ENCODE peak calls at places on chromosomes 5 and 9, in eight cellular contexts. Y is colonic mucosa, U is AG09319, E is sigmoid colon, N is adrenal gland, G is cardiac fibroblast, T is heart left ventricle, F is astrocyte of the spinal cord. L is an unnamed sample.

GRCh38 chr9:125743687-125744428 is 3.3 kb upstream of the PBX3 start:
- DNase-seq in N (no peak), U (no peak), E (no peak), T (no peak), F (no peak), Y (no peak), G (no peak), L (no peak)

GRCh38 chr9:28539432-28539831 is 966.2 kb upstream of the C9orf72 start:
- DNase-seq in E (no peak), N (no peak), U (no peak), F (no peak), Y (no peak), G (no peak), T (no peak), L (no peak)

GRCh38 chr5:77145666-77146065 is 58.6 kb upstream of the ZBED3 start:
- DNase-seq in G (peak), Y (no peak), E (no peak), N (no peak), F (peak), T (no peak), U (no peak), L (no peak)

GRCh38 chr9:123832858-123833257 is 97.1 kb downstream of the DENND1A start:
- DNase-seq in F (no peak), Y (no peak), G (no peak), E (no peak), T (no peak), N (no peak), U (no peak), L (no peak)

GRCh38 chr5:138668981-138669380 is 84.2 kb upstream of the CTNNA1 start:
- DNase-seq in F (peak), N (no peak), U (no peak), G (no peak), Y (no peak), E (no peak), T (no peak), L (no peak)

GRCh38 chr9:117414906-117415583 is at the start of gene ASTN2:
- DNase-seq in Y (no peak), T (no peak), G (peak), F (no peak), U (no peak), N (no peak), E (no peak), L (peak)

GRCh38 chr5:72238712-72239445 is 81.2 kb downstream of the MRPS27 start:
- DNase-seq in U (no peak), E (no peak), F (no peak), G (no peak), T (no peak), N (no peak), Y (no peak), L (no peak)

GRCh38 chr9:36962721-36963120 is 71.3 kb downstream of the PAX5 start:
- DNase-seq in T (no peak), N (no peak), G (no peak), F (no peak), E (no peak), U (no peak), Y (no peak), L (no peak)

GRCh38 chr5:73120222-73121108 is at the start of gene TMEM171:
- DNase-seq in T (no peak), N (no peak), G (peak), U (peak), Y (peak), E (no peak), F (peak), L (peak)

GRCh38 chr5:140148508-140148907 is 22.8 kb downstream of the IGIP start:
- DNase-seq in G (no peak), F (no peak), U (no peak), Y (no peak), T (no peak), N (no peak), E (no peak), L (peak)

GRCh38 chr5:51347704-51348103 is 35.5 kb upstream of the ISL1 start:
- DNase-seq in F (no peak), N (no peak), E (no peak), U (no peak), Y (no peak), G (no peak), T (no peak), L (no peak)

GRCh38 chr5:142922223-142922952 is 152.2 kb downstream of the ARHGAP26 start:
- DNase-seq in N (no peak), Y (no peak), G (peak), U (peak), E (no peak), T (no peak), F (peak), L (no peak)

GRCh38 chr9:107183176-107183575 is 99.9 kb upstream of the RAD23B start:
- DNase-seq in N (no peak), G (no peak), T (no peak), E (no peak), U (no peak), F (no peak), Y (no peak), L (no peak)

GRCh38 chr9:137268538-137269201 is 8.9 kb upstream of the TOR4A start:
- DNase-seq in F (no peak), N (no peak), Y (no peak), T (peak), U (no peak), G (no peak), E (no peak), L (no peak)

GRCh38 chr5:1517838-1518237 is 5.9 kb downstream of the LPCAT1 start:
- DNase-seq in E (peak), F (no peak), T (peak), U (no peak), N (no peak), Y (peak), G (no peak), L (no peak)

GRCh38 chr5:145936401-145937131 is at the start of gene SH3RF2:
- DNase-seq in F (peak), Y (peak), U (no peak), E (peak), T (peak), N (peak), G (peak), L (peak)

GRCh38 chr5:68460147-68460760 is 244.7 kb downstream of the PIK3R1 start:
- DNase-seq in E (no peak), G (peak), T (peak), U (no peak), Y (peak), N (peak), F (peak), L (peak)

GRCh38 chr5:154962494-154962893 is 21.6 kb downstream of the MRPL22 start:
- DNase-seq in Y (no peak), E (no peak), U (no peak), F (peak), N (no peak), G (no peak), T (no peak), L (no peak)

GRCh38 chr9:125766468-125767221 is 19.5 kb downstream of the PBX3 start:
- DNase-seq in Y (no peak), U (no peak), G (no peak), N (no peak), E (no peak), T (no peak), F (no peak), L (no peak)

GRCh38 chr9:84343111-84343521 is 2.6 kb upstream of the SLC28A3 start:
- DNase-seq in T (no peak), G (peak), E (no peak), N (no peak), Y (no peak), U (no peak), F (peak), L (no peak)

GRCh38 chr5:74578356-74579044 is 62.0 kb downstream of the ENC1 start:
- DNase-seq in G (no peak), F (no peak), T (no peak), N (no peak), U (no peak), E (no peak), Y (no peak), L (no peak)

GRCh38 chr9:101235105-101235866 is 149.5 kb downstream of the BAAT start:
- DNase-seq in Y (no peak), G (peak), T (no peak), E (no peak), U (no peak), F (peak), N (no peak), L (no peak)

GRCh38 chr5:1467341-1468246 is 22.4 kb upstream of the SLC6A3 start:
- DNase-seq in G (no peak), T (no peak), F (no peak), U (no peak), E (peak), Y (no peak), N (no peak), L (no peak)

GRCh38 chr9:109968702-109969450 is 188.9 kb downstream of the PALM2AKAP2 start:
- DNase-seq in U (no peak), G (peak), E (no peak), F (peak), N (no peak), Y (no peak), T (peak), L (peak)

GRCh38 chr5:173882632-173883031 is 5.5 kb upstream of the CPEB4 start:
- DNase-seq in G (no peak), U (no peak), E (no peak), N (no peak), F (no peak), T (no peak), Y (no peak), L (no peak)

GRCh38 chr5:170907758-170908157 is 45.9 kb downstream of the RANBP17 start:
- DNase-seq in N (no peak), U (no peak), Y (no peak), F (peak), G (peak), T (no peak), E (no peak), L (no peak)

GRCh38 chr9:23123048-23123632 is 676.5 kb downstream of the DMRTA1 start:
- DNase-seq in E (no peak), N (no peak), T (no peak), U (no peak), G (no peak), Y (no peak), F (peak), L (peak)

GRCh38 chr5:111135946-111136345 is 43.8 kb downstream of the WDR36 start:
- DNase-seq in N (peak), F (peak), Y (no peak), U (no peak), G (peak), T (no peak), E (no peak), L (no peak)

GRCh38 chr9:69141851-69142250 is 32.2 kb upstream of the TJP2 start:
- DNase-seq in F (no peak), N (no peak), T (peak), Y (no peak), E (no peak), U (no peak), G (no peak), L (no peak)

GRCh38 chr5:16464664-16465543 is 696 bp downstream of the ZNF622 start:
- DNase-seq in N (no peak), U (no peak), G (no peak), E (no peak), Y (no peak), T (no peak), F (peak), L (no peak)

GRCh38 chr9:87786423-87786822 is 60.5 kb downstream of the CTSL start:
- DNase-seq in F (no peak), Y (no peak), E (no peak), N (no peak), G (no peak), T (no peak), U (no peak), L (no peak)

GRCh38 chr9:242461-243080 is 27.9 kb downstream of the DOCK8 start:
- DNase-seq in Y (no peak), F (no peak), T (no peak), E (no peak), G (no peak), N (no peak), U (no peak), L (no peak)

GRCh38 chr5:123718238-123718637 is 206.3 kb downstream of the CSNK1G3 start:
- DNase-seq in N (no peak), U (no peak), T (no peak), G (no peak), F (no peak), E (no peak), Y (no peak), L (no peak)

GRCh38 chr9:76603448-76603895 is 144.5 kb downstream of the GCNT1 start:
- DNase-seq in N (no peak), E (no peak), F (no peak), T (no peak), U (no peak), G (peak), Y (no peak), L (no peak)

GRCh38 chr9:128901822-128902221 is 19.0 kb upstream of the PHYHD1 start:
- DNase-seq in F (no peak), N (no peak), T (no peak), U (no peak), Y (no peak), E (no peak), G (no peak), L (no peak)

GRCh38 chr5:1186351-1187233 is 14.8 kb upstream of the SLC6A19 start:
- DNase-seq in U (no peak), Y (peak), E (no peak), F (no peak), T (no peak), N (no peak), G (no peak), L (no peak)

GRCh38 chr5:83474170-83474796 is 2.7 kb downstream of the VCAN start:
- DNase-seq in G (peak), T (peak), N (peak), E (peak), U (peak), F (peak), Y (peak), L (peak)

GRCh38 chr5:59637878-59638580 is 255.5 kb downstream of the PDE4D start:
- DNase-seq in N (no peak), F (no peak), Y (no peak), T (no peak), E (no peak), U (no peak), G (no peak), L (no peak)

GRCh38 chr9:138038244-138038671 is 160.7 kb downstream of the CACNA1B start:
- DNase-seq in N (no peak), Y (peak), G (no peak), U (no peak), F (no peak), T (peak), E (peak), L (no peak)

GRCh38 chr9:106783121-106783520 is 79.8 kb upstream of the ZNF462 start:
- DNase-seq in E (no peak), U (no peak), Y (no peak), T (no peak), F (no peak), G (no peak), N (no peak), L (no peak)

GRCh38 chr5:133287500-133287899 is 235.7 kb downstream of the HSPA4 start:
- DNase-seq in E (no peak), N (no peak), T (no peak), U (no peak), Y (peak), G (peak), F (peak), L (peak)
- TF ChIP-seq CTCF in E (no peak), N (peak), T (peak), U (peak), Y (peak), G (peak), F (peak), L (peak)

GRCh38 chr9:35072461-35073275 is at the start of gene VCP:
- DNase-seq in E (peak), F (peak), U (peak), Y (peak), T (peak), G (peak), N (peak), L (peak)
- TF ChIP-seq CTCF in E (no peak), F (no peak), U (no peak), Y (no peak), T (no peak), G (no peak), N (no peak), L (no peak)

GRCh38 chr9:119284587-119285337 is 84.5 kb downstream of the BRINP1 start:
- DNase-seq in T (no peak), U (no peak), N (no peak), E (no peak), G (no peak), F (no peak), Y (no peak), L (no peak)

GRCh38 chr9:119291554-119291953 is 77.7 kb downstream of the BRINP1 start:
- DNase-seq in T (no peak), U (no peak), Y (no peak), F (no peak), N (no peak), G (no peak), E (no peak), L (no peak)

GRCh38 chr9:119284118-119284517 is 85.1 kb downstream of the BRINP1 start:
- DNase-seq in G (no peak), Y (no peak), N (no peak), F (no peak), T (no peak), E (no peak), U (no peak), L (peak)

DNA sequence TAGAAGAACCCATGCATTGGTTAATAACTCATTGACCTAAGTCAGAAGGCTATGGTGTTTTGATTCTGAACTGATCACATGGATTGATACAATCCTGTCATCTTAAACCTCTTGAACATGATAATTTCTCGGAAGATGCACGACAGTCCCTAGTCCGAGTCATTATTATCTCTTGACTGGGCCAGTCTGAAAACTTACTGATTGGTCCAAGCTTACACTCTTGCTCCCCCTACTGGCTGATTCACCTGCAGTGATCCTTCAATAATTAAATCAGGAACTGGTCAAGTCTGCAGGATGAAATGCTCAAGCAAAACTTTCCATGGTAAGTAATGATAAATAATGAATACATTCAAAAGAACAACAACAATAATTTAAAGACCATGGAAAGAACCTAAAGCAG is 79.5 kb downstream of the BRINP1 start:
- DNase-seq in G (peak), F (peak), U (peak), E (no peak), T (peak), N (peak), Y (peak), L (peak)
- TF ChIP-seq CTCF in G (peak), F (peak), U (peak), E (peak), T (peak), N (peak), Y (peak), L (peak)

DNA sequence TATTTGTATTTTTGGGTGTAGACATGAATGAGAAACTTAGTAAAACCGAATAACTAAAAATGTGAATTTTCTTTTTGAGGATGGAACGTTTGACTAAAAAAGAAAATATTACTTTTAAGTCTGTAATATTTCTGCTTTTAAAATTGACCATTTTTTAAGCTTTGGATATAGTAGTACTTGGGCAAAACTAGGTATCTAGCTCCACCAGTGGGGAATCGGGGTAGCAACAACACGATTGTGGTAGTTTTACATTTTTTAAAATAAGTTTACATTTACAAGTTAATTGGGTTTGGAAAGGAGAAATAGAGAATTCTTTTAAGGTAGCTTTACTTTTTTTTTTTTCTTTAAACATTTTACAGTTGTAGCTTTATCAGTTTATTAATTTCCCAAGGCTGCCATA is 154.4 kb downstream of the MAN2A1 start:
- DNase-seq in U (no peak), N (no peak), F (peak), G (peak), T (no peak), Y (no peak), E (no peak), L (no peak)
- TF ChIP-seq CTCF in U (peak), N (peak), F (peak), G (peak), T (peak), Y (no peak), E (no peak), L (no peak)

GRCh38 chr5:43121565-43122484 is 1.1 kb downstream of the ZNF131 start:
- DNase-seq in F (peak), E (no peak), U (no peak), G (peak), T (no peak), N (peak), Y (peak), L (peak)
- TF ChIP-seq CTCF in F (no peak), E (no peak), U (no peak), G (no peak), T (no peak), N (no peak), Y (no peak), L (no peak)

DNA sequence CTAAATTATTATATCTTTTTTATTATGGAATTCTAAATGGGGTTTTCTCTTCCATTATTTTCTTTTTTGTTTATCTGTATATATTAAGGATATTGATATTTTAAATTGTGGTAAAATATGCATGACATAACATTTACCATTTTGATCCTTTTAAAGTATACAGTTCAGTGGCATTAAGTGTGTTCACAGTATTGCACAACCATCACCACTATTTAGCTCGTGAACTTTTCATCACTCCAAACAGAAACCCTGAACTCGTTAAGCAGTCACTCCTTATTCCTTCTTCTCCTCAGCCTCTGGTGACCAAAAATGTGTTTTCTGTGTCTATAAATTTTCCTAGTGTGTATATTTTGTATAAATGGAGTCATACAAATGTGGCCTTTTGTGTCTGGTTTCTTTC is 188.2 kb downstream of the CCDC171 start:
- DNase-seq in G (no peak), E (no peak), F (no peak), N (no peak), U (no peak), Y (no peak), T (no peak), L (no peak)
- TF ChIP-seq CTCF in G (no peak), E (no peak), F (no peak), N (no peak), U (no peak), Y (no peak), T (no peak), L (no peak)

GRCh38 chr9:98774746-98775145 is 21.6 kb downstream of the ANKS6 start:
- DNase-seq in G (peak), N (no peak), U (no peak), Y (peak), T (no peak), E (no peak), F (no peak), L (peak)
- TF ChIP-seq CTCF in G (peak), N (peak), U (peak), Y (peak), T (peak), E (no peak), F (peak), L (peak)

GRCh38 chr9:95379630-95380029 is 62.1 kb upstream of the FANCC start:
- DNase-seq in Y (no peak), E (no peak), N (no peak), G (no peak), T (no peak), F (no peak), U (no peak), L (no peak)
- TF ChIP-seq CTCF in Y (no peak), E (no peak), N (no peak), G (no peak), T (no peak), F (no peak), U (no peak), L (no peak)

DNA sequence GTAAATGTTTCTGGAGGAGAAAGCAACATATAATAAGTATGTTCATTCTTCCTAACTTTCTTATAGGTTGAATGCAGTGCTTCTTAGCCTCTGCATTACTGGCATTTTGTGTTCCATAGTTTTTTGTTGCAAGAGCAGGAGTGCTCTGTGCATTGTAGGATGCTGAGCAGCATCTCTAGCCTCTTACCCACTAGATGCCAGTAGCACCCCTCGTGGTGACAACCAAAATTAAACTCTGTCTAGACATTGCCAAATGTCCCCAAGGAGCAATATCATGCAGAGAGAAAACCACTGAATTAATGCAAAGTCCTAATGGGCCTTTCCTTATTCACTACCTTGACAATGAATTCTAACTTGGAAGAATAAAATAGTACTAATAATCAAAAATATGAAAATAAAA is 147.0 kb downstream of the GLIS3 start:
- DNase-seq in N (no peak), G (no peak), E (no peak), Y (no peak), F (no peak), U (no peak), T (no peak), L (no peak)
- TF ChIP-seq CTCF in N (no peak), G (no peak), E (no peak), Y (no peak), F (no peak), U (no peak), T (no peak), L (no peak)

L was measured in nephron progenitor cell.